ENCODE peak calls at places on chromosomes 5 and 9, in four cellular contexts. L, X, H and M are unnamed samples.

GRCh38 chr5:112034614-112035013 is 277.6 kb upstream of the NREP start:
- DNase-seq in H (no peak), X (no peak), L (no peak), M (no peak)

GRCh38 chr5:16502866-16503265 is 37.3 kb upstream of the ZNF622 start:
- DNase-seq in X (no peak), H (no peak), L (no peak), M (no peak)

GRCh38 chr5:8457187-8458037 is 588.5 kb downstream of the MTRR start:
- DNase-seq in L (peak), X (peak), H (peak), M (no peak)

GRCh38 chr5:14142202-14142855 is 813 bp upstream of the TRIO start:
- DNase-seq in L (no peak), H (no peak), X (no peak), M (no peak)

GRCh38 chr9:18848657-18849056 is 184.4 kb downstream of the SAXO1 start:
- DNase-seq in X (no peak), H (no peak), L (no peak), M (no peak)

GRCh38 chr5:127358782-127359181 is 68.2 kb downstream of the MEGF10 start:
- DNase-seq in X (no peak), H (no peak), L (no peak), M (no peak)

GRCh38 chr9:69871143-69871834 is 50.7 kb downstream of the CFAP95 start:
- DNase-seq in X (no peak), L (no peak), H (no peak), M (no peak)

GRCh38 chr9:37678789-37679273 is 28.1 kb downstream of the FRMPD1 start:
- DNase-seq in L (no peak), X (no peak), H (no peak), M (no peak)

GRCh38 chr9:35798658-35799366 is 7.4 kb downstream of the NPR2 start:
- DNase-seq in L (peak), H (no peak), X (no peak), M (no peak)

GRCh38 chr9:134604834-134605233 is 36.8 kb upstream of the COL5A1 start:
- DNase-seq in L (no peak), H (no peak), X (no peak), M (no peak)